ENCODE peak calls at places on chromosome 15, in five cellular contexts. U is HepG2, Z is K562, S is GM23338, D is GM12878. A is an unnamed sample.
A peak's percentile ranks its signal among the peaks of the same experiment; 100 is the strongest.

GRCh38 chr15:33458421-33458820 is 147.7 kb downstream of the RYR3 start:
- DNase-seq in S (no peak), U (no peak), D (no peak), Z (no peak), A (no peak)

GRCh38 chr15:95470997-95471692 is 859.4 kb upstream of the NR2F2 start:
- DNase-seq in U (no peak), S (no peak), Z (no peak), D (no peak), A (no peak)

GRCh38 chr15:25971053-25971452 is 107.9 kb upstream of the ATP10A start:
- DNase-seq in D (no peak), Z (no peak), S (no peak), U (no peak), A (no peak)

GRCh38 chr15:100769043-100769974 is 110.3 kb upstream of the ALDH1A3 start:
- DNase-seq in Z (no peak), D (no peak), U (no peak), S (no peak), A (no peak)

GRCh38 chr15:37791693-37792092 is 142.7 kb upstream of the TMCO5A start:
- DNase-seq in Z (no peak), U (no peak), S (no peak), D (no peak), A (no peak)

GRCh38 chr15:69524296-69524695 is 71.7 kb downstream of the RPLP1 start:
- DNase-seq in Z (no peak), S (no peak), D (no peak), U (no peak), A (no peak)

GRCh38 chr15:60854858-60855568 is 374.1 kb downstream of the RORA start:
- DNase-seq in S (no peak), Z (no peak), D (no peak), U (no peak), A (no peak)

GRCh38 chr15:101170568-101171350 is 81.1 kb downstream of the CHSY1 start:
- DNase-seq in U (no peak), S (no peak), Z (no peak), D (no peak), A (no peak)

GRCh38 chr15:100694381-100695012 is 92.1 kb downstream of the ASB7 start:
- DNase-seq in U (no peak), S (no peak), Z (no peak), D (no peak), A (no peak)

GRCh38 chr15:32794973-32795372 is 77.2 kb downstream of the GREM1 start:
- DNase-seq in S (no peak), D (no peak), Z (no peak), U (peak; percentile 29), A (no peak)

GRCh38 chr15:30922469-30923311 is 19.0 kb downstream of the FAN1 start:
- DNase-seq in U (peak; percentile 12), S (peak; percentile 96), Z (no peak), D (no peak), A (peak; percentile 29)

GRCh38 chr15:87368511-87368910 is 888.0 kb downstream of the NTRK3 start:
- DNase-seq in D (no peak), Z (no peak), U (no peak), S (no peak), A (no peak)

GRCh38 chr15:88469321-88469720 is 1.8 kb downstream of the MRPS11 start:
- DNase-seq in S (no peak), U (no peak), D (no peak), Z (no peak), A (no peak)

GRCh38 chr15:74535388-74536084 is 5.5 kb upstream of the ARID3B start:
- DNase-seq in U (no peak), D (no peak), Z (no peak), S (no peak), A (no peak)

GRCh38 chr15:62486041-62486440 is 321.0 kb upstream of the C2CD4B start:
- DNase-seq in S (no peak), D (no peak), Z (no peak), U (no peak), A (no peak)

GRCh38 chr15:89332446-89332845 is 2.2 kb downstream of the POLG start:
- DNase-seq in U (peak; percentile 28), D (no peak), Z (peak; percentile 60), S (peak; percentile 62), A (peak; percentile 41)

GRCh38 chr15:100001405-100001804 is 268.2 kb upstream of the LYSMD4 start:
- DNase-seq in Z (no peak), S (no peak), D (no peak), U (no peak), A (no peak)

GRCh38 chr15:100383302-100384107 is 41.7 kb upstream of the ADAMTS17 start:
- DNase-seq in S (peak; percentile 72), U (peak; percentile 41), D (no peak), Z (no peak), A (peak; percentile 39)

GRCh38 chr15:33735143-33735542 is 233.2 kb upstream of the CHRM5 start:
- DNase-seq in Z (no peak), U (no peak), D (no peak), S (no peak), A (no peak)

GRCh38 chr15:61835476-61836106 is 224.7 kb downstream of the VPS13C start:
- DNase-seq in S (peak; percentile 88), U (peak; percentile 35), D (no peak), Z (peak; percentile 76), A (peak; percentile 57)

GRCh38 chr15:84949845-84950569 is 31.6 kb upstream of the PDE8A start:
- DNase-seq in U (no peak), S (no peak), Z (peak; percentile 34), D (no peak), A (no peak)

GRCh38 chr15:90315276-90315982 is 36.7 kb upstream of the ZNF774 start:
- DNase-seq in S (no peak), U (peak; percentile 30), D (no peak), Z (no peak), A (peak; percentile 64)

GRCh38 chr15:70210076-70210475 is 112.4 kb upstream of the TLE3 start:
- DNase-seq in U (no peak), Z (no peak), D (no peak), S (no peak), A (no peak)

GRCh38 chr15:29924750-29925149 is 102.5 kb upstream of the TJP1 start:
- DNase-seq in S (peak; percentile 97), D (no peak), U (peak; percentile 60), Z (no peak), A (peak; percentile 90)

GRCh38 chr15:70892002-70892911 is at the start of the genes LRRC49 and THAP10:
- DNase-seq in D (peak; percentile 64), Z (peak; percentile 9), S (peak; percentile 96), U (peak; percentile 91), A (peak; percentile 80)

GRCh38 chr15:34900748-34901147 is 68.8 kb downstream of the AQR start:
- DNase-seq in D (no peak), U (no peak), Z (no peak), S (no peak), A (no peak)

GRCh38 chr15:90205050-90205848 is 4.1 kb downstream of the SEMA4B start:
- DNase-seq in Z (no peak), S (no peak), D (no peak), U (no peak), A (no peak)

GRCh38 chr15:43118276-43118675 is 12.4 kb upstream of the UBR1 start:
- DNase-seq in S (no peak), Z (no peak), U (no peak), D (no peak), A (no peak)
- TF ChIP-seq JUNB in S (no peak), Z (no peak), U (no peak), D (no peak), A (no peak)

DNA sequence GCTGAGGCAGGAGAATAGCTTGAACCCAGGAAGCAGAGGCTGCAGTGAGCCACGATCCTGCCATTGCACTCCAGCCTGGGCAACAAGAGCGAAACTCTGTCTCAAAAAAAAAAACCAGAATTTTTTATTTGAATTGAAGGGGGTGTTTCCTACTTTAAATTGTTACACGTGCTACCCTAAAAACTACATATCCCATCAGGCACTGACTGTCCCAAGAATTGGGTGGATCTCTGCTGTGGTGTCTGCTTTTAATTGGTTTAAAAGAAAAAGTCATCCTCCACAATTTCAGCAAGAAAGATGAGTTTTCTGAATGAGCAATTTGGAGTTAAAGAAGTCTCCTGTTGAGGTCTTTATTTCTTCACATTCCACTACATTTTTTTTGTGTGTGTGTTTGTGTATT is 2.1 kb downstream of the PDIA3 start:
- DNase-seq in Z (no peak), D (no peak), S (peak; percentile 15), U (no peak), A (no peak)
- TF ChIP-seq JUNB in Z (no peak), D (no peak), S (no peak), U (no peak), A (no peak)

GRCh38 chr15:65365229-65365628 is 12.6 kb downstream of the IGDCC3 start:
- DNase-seq in D (no peak), S (peak; percentile 75), U (peak; percentile 56), Z (no peak), A (no peak)
- TF ChIP-seq JUNB in D (no peak), S (no peak), U (no peak), Z (no peak), A (no peak)

DNA sequence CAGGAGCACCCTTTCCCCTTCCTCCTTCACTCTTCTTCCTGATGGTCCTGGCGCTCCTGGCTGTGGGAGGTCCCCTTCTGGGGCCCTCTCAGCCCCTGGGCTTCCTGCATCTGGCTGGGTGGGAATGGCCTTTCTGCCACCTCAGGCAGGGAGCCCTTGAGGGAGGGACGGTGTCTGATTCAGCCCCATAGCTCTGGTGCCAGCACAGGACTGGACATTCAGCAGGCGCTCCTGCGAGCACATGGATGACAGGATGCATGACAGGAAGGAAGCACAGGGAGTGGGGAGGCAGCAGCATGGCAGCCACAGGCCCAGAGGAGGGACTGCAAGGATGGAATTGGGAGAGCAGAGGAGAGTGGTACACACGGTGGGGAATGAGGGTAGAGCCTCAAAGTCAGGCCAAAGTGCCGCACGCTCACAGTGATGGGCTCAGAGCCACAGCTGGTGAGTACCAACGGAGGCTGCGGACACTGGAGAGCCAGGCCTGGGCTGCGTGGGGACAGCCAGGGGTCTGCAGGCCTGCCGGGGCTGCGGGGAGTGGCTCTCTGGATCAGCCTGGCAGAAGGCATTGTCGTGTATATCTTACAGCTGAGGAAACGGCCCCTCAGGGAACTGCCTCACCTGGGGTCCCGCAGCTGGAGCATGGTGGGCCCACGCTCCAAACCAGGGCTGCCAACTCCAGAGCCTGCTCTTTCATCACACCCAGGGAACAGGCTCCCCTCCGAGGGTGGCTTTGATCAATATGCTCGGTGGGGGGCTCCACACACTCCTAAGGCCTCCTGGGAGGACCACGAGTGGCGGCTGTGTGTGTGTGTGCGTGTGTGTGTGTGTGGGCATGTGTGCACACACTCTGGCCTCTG is 51.3 kb upstream of the CTSH start:
- DNase-seq in D (no peak), U (no peak), Z (no peak), S (no peak), A (no peak)
- TF ChIP-seq JUNB in D (no peak), U (no peak), Z (no peak), S (no peak), A (no peak)

A was measured in A549.